ENCODE peak calls at places on chromosomes 2 and 18, in eight cellular contexts. K, B, I, G, R, H, N and Q are unnamed samples.

GRCh38 chr2:218317832-218318231 is 25.5 kb upstream of the TMBIM1 start:
- DNase-seq in G (no peak), K (no peak), H (no peak), N (no peak), I (no peak), R (no peak), B (no peak), Q (no peak)

GRCh38 chr18:2920027-2920426 is 73.2 kb downstream of the EMILIN2 start:
- DNase-seq in H (no peak), B (no peak), R (no peak), K (no peak), G (no peak), I (no peak), N (no peak), Q (peak; percentile 70)

GRCh38 chr2:161576421-161576820 is 47.8 kb upstream of the SLC4A10 start:
- DNase-seq in B (no peak), N (peak; percentile 68), K (no peak), H (no peak), R (no peak), I (no peak), G (no peak), Q (no peak)

GRCh38 chr2:74261204-74261864 is 62.9 kb downstream of the MTHFD2 start:
- DNase-seq in G (no peak), B (peak; percentile 76), K (peak; percentile 9), R (no peak), I (no peak), N (peak; percentile 67), H (peak; percentile 12), Q (no peak)

GRCh38 chr2:120734930-120735611 is 597 bp upstream of the GLI2 start:
- DNase-seq in N (no peak), I (no peak), R (no peak), G (no peak), B (peak; percentile 57), K (no peak), H (no peak), Q (peak; percentile 61)

GRCh38 chr18:34913837-34914755 is 127.1 kb upstream of the MAPRE2 start:
- DNase-seq in H (peak; percentile 50), I (peak; percentile 61), R (no peak), G (no peak), B (peak; percentile 22), N (peak; percentile 97), K (peak; percentile 36), Q (no peak)

GRCh38 chr2:128557841-128558241 is 239.2 kb upstream of the HS6ST1 start:
- DNase-seq in K (no peak), R (peak; percentile 23), N (no peak), G (no peak), B (peak; percentile 81), I (no peak), H (no peak), Q (no peak)

GRCh38 chr18:36075862-36076587 is 8.7 kb upstream of the RPRD1A start:
- DNase-seq in I (peak; percentile 59), G (no peak), B (peak; percentile 81), N (peak; percentile 58), H (peak; percentile 25), R (no peak), K (peak; percentile 60), Q (no peak)

GRCh38 chr18:64134044-64134757 is 14.7 kb downstream of the LINC00305 start:
- DNase-seq in H (peak; percentile 69), B (no peak), N (no peak), K (peak; percentile 25), I (no peak), R (no peak), G (no peak), Q (no peak)

GRCh38 chr18:12652861-12653401 is 5.0 kb downstream of the SPIRE1 start:
- DNase-seq in K (peak; percentile 40), N (peak; percentile 40), B (peak; percentile 88), I (no peak), R (no peak), H (no peak), G (no peak), Q (no peak)

GRCh38 chr18:9017170-9017899 is 85.2 kb upstream of the NDUFV2 start:
- DNase-seq in H (peak; percentile 97), G (peak; percentile 62), K (peak; percentile 96), I (peak; percentile 68), N (peak; percentile 20), B (peak; percentile 98), R (peak; percentile 24), Q (peak; percentile 81)

GRCh38 chr2:73004466-73004865 is 67.0 kb downstream of the SFXN5 start:
- DNase-seq in G (no peak), B (no peak), N (no peak), I (no peak), H (no peak), R (no peak), K (no peak), Q (peak; percentile 50)

GRCh38 chr18:29501952-29502351 is 1325.0 kb upstream of the CDH2 start:
- DNase-seq in G (no peak), R (no peak), B (peak; percentile 79), N (no peak), H (peak; percentile 61), K (peak; percentile 72), I (peak; percentile 6), Q (no peak)

GRCh38 chr18:3692113-3692621 is 242.2 kb downstream of the TGIF1 start:
- DNase-seq in G (no peak), N (peak; percentile 10), B (no peak), I (no peak), K (peak; percentile 41), R (no peak), H (no peak), Q (no peak)

GRCh38 chr18:76445275-76445674 is 49.8 kb downstream of the ZNF516 start:
- DNase-seq in I (no peak), G (no peak), K (peak; percentile 93), N (no peak), H (peak; percentile 79), B (peak; percentile 89), R (no peak), Q (no peak)

GRCh38 chr2:23689891-23690290 is 237.0 kb downstream of the ATAD2B start:
- DNase-seq in I (no peak), H (no peak), B (no peak), K (no peak), N (no peak), R (no peak), G (no peak), Q (no peak)

GRCh38 chr2:96888082-96889011 is 18.5 kb upstream of the SEMA4C start:
- DNase-seq in R (no peak), I (no peak), N (no peak), G (peak; percentile 72), K (no peak), H (no peak), B (peak; percentile 33), Q (no peak)

DNA sequence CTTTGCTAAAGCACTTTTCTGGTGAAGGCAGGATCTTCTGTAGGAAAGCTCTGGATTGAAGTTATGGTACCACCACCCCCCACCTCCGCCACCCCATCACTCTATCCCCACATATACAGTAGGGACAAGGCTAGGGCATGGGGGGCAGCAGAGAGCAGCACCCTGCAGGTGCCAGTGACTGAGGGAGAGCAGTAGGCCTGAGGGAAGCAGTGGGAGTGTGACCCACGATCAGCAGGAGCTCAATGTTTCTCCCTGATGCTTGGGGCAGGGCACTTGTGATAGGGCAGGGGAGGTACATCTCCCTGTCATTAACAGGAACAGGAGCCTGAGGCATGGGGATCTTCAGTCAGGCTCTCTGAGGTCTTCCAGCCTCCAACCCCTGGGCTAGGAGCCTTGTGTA is 121.6 kb downstream of the ZFP36L2 start:
- DNase-seq in R (no peak), I (no peak), G (no peak), H (no peak), B (no peak), K (no peak), N (peak; percentile 28), Q (no peak)
- TF ChIP-seq CTCF in R (no peak), I (no peak), G (no peak), H (no peak), B (no peak), K (no peak), N (peak; percentile 39), Q (no peak)

DNA sequence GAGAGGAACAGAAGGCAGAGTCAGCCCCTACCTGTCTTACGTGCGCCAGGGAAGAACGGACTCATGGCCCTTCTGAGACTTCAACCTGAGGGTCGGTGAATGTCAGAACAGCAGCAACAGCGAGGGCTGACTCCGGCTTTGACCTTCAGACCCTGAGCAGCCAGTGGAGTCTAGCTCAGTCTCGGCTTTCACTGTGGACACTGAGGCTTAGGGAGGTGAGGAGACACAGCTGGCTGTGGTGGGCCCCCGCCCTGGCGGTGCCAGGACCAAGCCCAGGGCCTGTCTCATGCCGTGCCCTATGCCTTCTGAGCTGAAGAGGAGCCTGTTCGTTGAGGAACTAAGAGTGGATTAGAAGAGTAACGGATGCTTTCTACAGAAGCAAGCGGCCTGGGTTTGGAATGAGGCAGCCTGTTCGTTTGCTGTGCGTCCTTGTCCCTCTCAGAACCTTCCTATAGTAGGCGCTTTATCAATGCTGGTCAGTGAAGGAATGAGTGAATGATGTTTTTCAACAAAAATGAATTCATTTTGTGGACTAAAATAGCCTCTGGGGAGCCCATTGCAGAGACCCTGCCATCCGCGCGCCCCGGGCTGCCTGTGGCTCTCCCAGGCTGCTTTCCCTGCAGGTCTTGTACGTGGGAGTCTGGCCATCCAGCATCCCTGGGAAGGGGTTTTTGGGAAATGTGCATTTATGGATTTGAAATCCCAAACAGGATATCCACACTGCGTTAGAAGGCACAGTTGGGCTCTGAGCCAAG is 38.9 kb downstream of the ASB1 start:
- DNase-seq in I (no peak), K (no peak), N (no peak), R (peak; percentile 1), H (no peak), B (no peak), G (no peak), Q (no peak)
- H3K4me3 ChIP-seq in I (no peak overlapping the region), K (no peak overlapping the region), N (no peak overlapping the region), R (no peak overlapping the region), H (no peak overlapping the region), B (no peak overlapping the region), G (no peak overlapping the region), Q (no peak overlapping the region)

DNA sequence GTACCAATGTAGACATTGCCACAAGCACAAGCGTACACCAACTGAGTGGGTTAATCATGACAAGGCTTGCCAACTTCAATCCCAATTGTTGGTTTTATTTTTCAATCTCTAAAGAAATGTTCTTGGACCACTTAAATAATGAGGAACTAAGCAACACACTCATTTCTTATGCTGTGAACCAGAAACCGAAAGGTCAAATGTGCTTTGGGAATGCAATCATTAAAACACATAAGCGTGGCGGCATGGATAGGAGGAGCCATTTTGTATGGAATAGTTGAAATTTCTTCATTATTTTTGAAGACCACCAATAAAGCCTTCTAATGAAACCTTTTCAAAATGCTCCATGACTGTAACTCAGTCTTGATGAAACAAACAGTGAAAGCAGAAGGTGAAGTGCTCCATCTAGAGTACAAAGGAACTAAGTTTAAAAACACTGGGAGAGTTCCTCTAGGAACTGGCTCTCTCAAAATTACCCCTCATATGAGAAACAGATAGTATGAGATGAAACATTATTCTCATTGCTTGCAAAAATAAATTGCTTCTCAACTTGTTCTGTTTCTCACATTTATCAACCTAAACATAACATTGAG is 113.2 kb upstream of the CHST9 start:
- DNase-seq in B (no peak), K (no peak), H (peak; percentile 4), I (no peak), N (peak; percentile 13), R (no peak), G (no peak), Q (no peak)
- TF ChIP-seq CTCF in B (no peak), K (no peak), H (no peak), I (no peak), N (peak; percentile 57), R (no peak), G (no peak), Q (no peak)

GRCh38 chr18:57555134-57555533 is 31.4 kb downstream of the FECH start:
- DNase-seq in B (no peak), G (no peak), R (no peak), K (no peak), H (no peak), N (no peak), I (no peak), Q (no peak)
- H3K4me3 ChIP-seq in B (no peak overlapping the region), G (no peak overlapping the region), R (no peak overlapping the region), K (no peak overlapping the region), H (no peak overlapping the region), N (no peak overlapping the region), I (no peak overlapping the region), Q (no peak overlapping the region)